ENCODE peak calls at places on chromosomes 13 and 19, in four cellular contexts. Y is upper lobe of left lung, A is stomach, J is transverse colon. L is an unnamed sample.

GRCh38 chr19:48487944-48488343 is 18.8 kb downstream of the CYTH2 start:
- DNase-seq in Y (peak), A (peak), J (peak), L (no peak)

GRCh38 chr13:83881917-83882625 is at the start of gene SLITRK1:
- DNase-seq in Y (no peak), A (no peak), J (no peak), L (peak)

GRCh38 chr19:7294571-7295212 is 478 bp upstream of the INSR start:
- DNase-seq in Y (peak), A (peak), J (peak), L (peak)

GRCh38 chr19:3459965-3460582 is 20.3 kb downstream of the SMIM24 start:
- DNase-seq in Y (no peak), A (no peak), J (no peak), L (no peak)

GRCh38 chr13:112979406-112979902 is 10.4 kb downstream of the MCF2L start:
- DNase-seq in Y (no peak), A (no peak), J (no peak), L (no peak)

GRCh38 chr19:8731428-8732169 is 10.2 kb downstream of the OR2Z1 start:
- DNase-seq in Y (no peak), A (no peak), J (no peak), L (no peak)

GRCh38 chr19:7872306-7873204 is 1.6 kb downstream of the PRR36 start:
- DNase-seq in Y (no peak), A (no peak), J (no peak), L (no peak)

GRCh38 chr19:49125025-49125731 is 5.8 kb downstream of the PPFIA3 start:
- DNase-seq in Y (no peak), A (no peak), J (peak), L (no peak)

GRCh38 chr19:40811478-40812341 is 12.7 kb downstream of the EGLN2 start:
- DNase-seq in Y (no peak), A (no peak), J (no peak), L (no peak)

GRCh38 chr13:50319603-50320296 is 304.5 kb downstream of the KCNRG start:
- DNase-seq in Y (no peak), A (no peak), J (no peak), L (no peak)

GRCh38 chr13:48838193-48839000 is 137.3 kb upstream of the FNDC3A start:
- DNase-seq in Y (no peak), A (no peak), J (no peak), L (no peak)

GRCh38 chr13:32136716-32137115 is 105.1 kb downstream of the FRY start:
- DNase-seq in Y (no peak), A (no peak), J (no peak), L (no peak)

GRCh38 chr19:49136771-49137171 is 17.4 kb downstream of the PPFIA3 start:
- DNase-seq in Y (peak), A (peak), J (peak), L (no peak)

GRCh38 chr13:73259061-73259908 is 200.5 kb downstream of the KLF5 start:
- DNase-seq in Y (no peak), A (no peak), J (no peak), L (no peak)

GRCh38 chr13:112229445-112229844 is 146.7 kb upstream of the SPACA7 start:
- DNase-seq in Y (no peak), A (no peak), J (no peak), L (no peak)

GRCh38 chr13:48281556-48281955 is 22.0 kb upstream of the RB1 start:
- DNase-seq in Y (no peak), A (no peak), J (no peak), L (no peak)

GRCh38 chr13:79988573-79988972 is 352.4 kb downstream of the SPRY2 start:
- DNase-seq in Y (no peak), A (peak), J (peak), L (no peak)

GRCh38 chr19:40614595-40615411 is 13.6 kb downstream of the LTBP4 start:
- DNase-seq in Y (peak), A (peak), J (peak), L (no peak)

GRCh38 chr13:79477968-79478367 is 3.0 kb upstream of the NDFIP2 start:
- DNase-seq in Y (no peak), A (no peak), J (no peak), L (no peak)

GRCh38 chr19:2016041-2016807 is 710 bp upstream of the BTBD2 start:
- DNase-seq in Y (peak), A (peak), J (peak), L (peak)

GRCh38 chr13:33526718-33527117 is 241.2 kb upstream of the STARD13 start:
- DNase-seq in Y (no peak), A (no peak), J (no peak), L (no peak)

GRCh38 chr19:46000497-46001246 is 5.4 kb downstream of the CCDC61 start:
- DNase-seq in Y (peak), A (peak), J (peak), L (peak)

GRCh38 chr13:43072394-43072793 is 49.0 kb downstream of the DNAJC15 start:
- DNase-seq in Y (peak), A (no peak), J (no peak), L (no peak)

GRCh38 chr13:75271851-75272250 is 210.1 kb downstream of the TBC1D4 start:
- DNase-seq in Y (no peak), A (no peak), J (no peak), L (no peak)

GRCh38 chr13:52405767-52406494 is at the start of gene THSD1:
- DNase-seq in Y (peak), A (peak), J (peak), L (peak)
- TF ChIP-seq POLR2AphosphoS5 in Y (peak), A (no peak), J (no peak), L (no peak)

DNA sequence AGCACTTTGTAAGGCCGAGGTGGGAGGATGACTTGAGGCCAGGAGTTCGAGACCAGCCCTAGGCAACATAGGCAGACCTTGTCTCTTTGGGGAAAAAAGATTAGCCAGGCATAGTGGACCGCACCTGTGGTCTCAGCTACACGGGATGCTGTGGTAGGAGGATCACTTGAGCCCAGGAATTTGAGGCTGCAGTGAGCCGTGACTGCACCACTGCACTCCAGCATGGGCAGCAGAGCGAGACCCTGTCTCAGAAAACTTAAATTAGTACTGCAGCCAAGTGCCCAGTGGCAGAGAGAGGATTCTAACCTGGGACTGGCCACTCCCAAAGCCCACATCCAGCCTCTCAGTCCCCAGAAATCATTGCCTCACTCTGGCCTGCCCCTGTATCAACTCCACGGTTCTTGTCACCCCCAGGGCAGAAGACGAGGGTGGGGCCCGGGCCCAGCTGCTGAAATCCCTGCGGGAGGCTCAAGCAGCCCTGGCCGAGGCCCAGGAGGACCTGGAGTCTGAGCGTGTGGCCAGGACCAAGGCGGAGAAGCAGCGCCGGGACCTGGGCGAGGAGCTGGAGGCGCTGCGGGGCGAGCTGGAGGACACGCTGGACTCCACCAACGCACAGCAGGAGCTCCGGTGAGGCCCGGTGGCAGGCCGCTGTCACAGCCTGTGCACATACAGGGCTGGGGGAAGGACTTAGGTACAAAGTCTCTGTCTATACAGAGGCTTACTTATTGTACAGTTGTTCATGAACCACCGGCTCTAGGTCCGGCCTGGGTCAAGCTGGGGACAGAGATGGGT is 53.4 kb downstream of the KCNC3 start:
- DNase-seq in Y (no peak), A (no peak), J (no peak), L (no peak)
- TF ChIP-seq POLR2A in Y (no peak), A (no peak), J (no peak), L (no peak)

DNA sequence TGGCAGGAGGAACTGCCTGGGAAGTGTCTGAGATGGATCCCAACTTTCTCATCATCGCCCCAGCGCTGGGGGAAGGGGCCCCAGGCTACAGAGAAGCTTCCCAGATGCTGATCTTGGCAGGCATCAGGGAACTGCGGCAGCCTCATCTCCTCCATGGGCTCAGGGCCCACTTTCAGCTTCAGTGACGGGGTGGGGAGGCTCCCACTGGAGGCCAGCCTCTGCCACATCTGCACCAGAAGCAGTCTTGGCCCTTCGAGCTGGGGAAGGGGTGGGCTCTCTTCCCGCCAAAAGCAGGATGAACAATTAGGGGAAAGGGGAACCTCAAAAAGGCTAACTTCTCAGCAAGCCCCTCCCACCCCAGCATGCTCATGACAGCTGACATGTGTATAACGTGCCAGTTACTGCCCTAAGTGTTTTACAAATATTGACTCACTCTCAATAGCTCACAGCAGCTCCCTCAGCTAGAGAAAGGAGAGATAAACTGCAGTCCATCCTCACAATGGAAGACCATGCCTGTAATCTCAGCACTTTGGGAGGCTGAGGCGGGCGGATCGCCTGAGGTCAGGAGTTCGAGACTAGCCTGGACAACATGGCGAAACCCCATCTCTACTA is 7.1 kb upstream of the S1PR2 start:
- DNase-seq in Y (peak), A (peak), J (peak), L (no peak)
- TF ChIP-seq POLR2AphosphoS5 in Y (peak), A (peak), J (peak), L (no peak)

DNA sequence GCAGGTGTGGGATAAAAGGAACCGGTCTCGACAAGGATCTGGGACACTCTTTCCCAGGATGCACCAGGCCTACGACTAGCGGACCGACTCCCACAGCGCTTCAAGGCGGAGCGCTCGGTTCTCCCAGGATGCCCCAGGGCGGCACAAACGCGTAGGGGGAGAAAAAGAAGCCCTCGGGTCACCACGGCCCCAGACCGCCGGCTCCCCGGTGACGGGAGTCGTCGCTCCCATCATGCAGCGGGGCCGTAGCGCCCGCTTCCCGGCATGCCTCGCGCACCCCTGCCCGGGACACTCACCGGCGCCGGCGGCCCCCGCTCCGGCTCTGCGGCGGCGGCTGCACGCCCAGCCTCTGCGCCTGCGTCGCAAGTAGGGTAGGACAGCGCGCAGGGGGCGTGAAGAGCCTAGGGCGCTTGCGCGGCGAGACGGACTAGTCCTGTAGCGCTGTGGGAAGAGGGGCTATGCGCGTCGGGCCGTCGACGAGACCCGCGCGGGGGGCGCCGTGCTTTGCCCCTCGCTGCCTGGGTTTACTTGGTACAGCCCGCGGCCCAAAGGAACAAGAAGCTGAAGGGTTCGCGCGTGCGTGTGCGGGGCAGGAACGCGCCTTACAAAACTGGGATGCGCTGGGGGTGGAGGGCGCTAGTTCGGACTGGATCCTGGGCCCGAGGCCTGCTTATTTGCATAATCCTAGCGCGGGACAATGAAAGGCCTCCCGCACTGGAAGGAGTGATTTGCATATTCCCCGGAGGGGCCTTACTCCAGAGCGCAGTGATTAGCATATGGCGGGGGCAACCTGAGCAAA is at the start of gene ZNF428:
- DNase-seq in Y (peak), A (peak), J (peak), L (peak)
- TF ChIP-seq POLR2A in Y (no peak), A (no peak), J (peak), L (peak)

DNA sequence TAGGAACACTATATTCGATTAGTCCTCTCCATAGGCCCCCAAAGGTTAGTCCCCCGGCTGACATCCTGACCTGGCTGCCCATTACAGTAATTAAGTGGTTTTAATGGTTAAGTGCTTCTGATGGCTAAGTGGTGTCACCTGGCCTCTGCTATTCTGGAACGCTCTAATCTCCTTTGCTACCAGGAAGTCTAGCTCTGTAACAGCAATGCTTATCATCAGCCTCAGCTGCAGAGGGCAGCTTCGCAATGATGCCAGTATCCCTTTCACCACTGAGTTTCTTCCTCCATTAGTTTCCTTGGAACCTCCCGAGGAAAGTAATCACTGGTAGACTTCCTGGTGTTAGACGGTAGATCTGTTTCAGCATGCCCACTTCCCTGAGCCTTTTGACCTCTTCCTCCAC is 8.6 kb upstream of the RNF6 start:
- DNase-seq in Y (no peak), A (no peak), J (no peak), L (no peak)
- TF ChIP-seq POLR2AphosphoS5 in Y (no peak), A (no peak), J (no peak), L (no peak)

GRCh38 chr19:52007805-52008557 is at the start of gene ZNF615:
- DNase-seq in Y (peak), A (peak), J (peak), L (peak)
- TF ChIP-seq POLR2A in Y (no peak), A (no peak), J (no peak), L (peak)

GRCh38 chr19:35889370-35890112 is 10.8 kb downstream of the NFKBID start:
- DNase-seq in Y (no peak), A (no peak), J (no peak), L (no peak)
- TF ChIP-seq POLR2AphosphoS5 in Y (no peak), A (no peak), J (no peak), L (no peak)

L was measured in GM12891.